ENCODE peak calls at places on chromosomes 11 and 22, in seven cellular contexts. L is Karpas-422, K is OCI-LY7, A is HCT116, E is PC-9, F is GM23248, T is PC-3. Q is an unnamed sample.

GRCh38 chr22:44532466-44533025 is 34.5 kb upstream of the RTL6 start:
- DNase-seq in L (no peak), K (no peak), A (no peak), E (no peak), F (no peak), T (peak; percentile 7), Q (no peak)

GRCh38 chr11:85180528-85180927 is 446.6 kb downstream of the DLG2 start:
- DNase-seq in L (no peak), K (peak; percentile 2), A (no peak), E (no peak), F (no peak), T (peak; percentile 27), Q (no peak)

GRCh38 chr11:22244986-22245592 is 52.2 kb downstream of the ANO5 start:
- DNase-seq in L (peak; percentile 77), K (peak; percentile 44), A (peak; percentile 15), E (peak; percentile 5), F (peak; percentile 70), T (peak; percentile 50), Q (peak; percentile 18)

GRCh38 chr11:22761066-22761465 is 68.5 kb downstream of the SVIP start:
- DNase-seq in L (no peak), K (no peak), A (no peak), E (no peak), F (no peak), T (no peak), Q (peak; percentile 4)

GRCh38 chr11:88701816-88702215 is 364.0 kb downstream of the GRM5 start:
- DNase-seq in L (no peak), K (no peak), A (no peak), E (no peak), F (no peak), T (no peak), Q (no peak)

GRCh38 chr11:69585385-69585784 is 55.6 kb upstream of the CCND1 start:
- DNase-seq in L (no peak), K (no peak), A (no peak), E (no peak), F (no peak), T (no peak), Q (no peak)

GRCh38 chr22:18031670-18032454 is 7.5 kb upstream of the MICAL3 start:
- DNase-seq in L (peak; percentile 10), K (no peak), A (peak; percentile 82), E (peak; percentile 80), F (peak; percentile 98), T (peak; percentile 95), Q (no peak)

GRCh38 chr11:20731676-20732075 is 62.3 kb downstream of the NELL1 start:
- DNase-seq in L (no peak), K (no peak), A (no peak), E (no peak), F (no peak), T (no peak), Q (no peak)

GRCh38 chr22:40637181-40638150 is 947 bp upstream of the MRTFA start:
- DNase-seq in L (peak; percentile 68), K (peak; percentile 43), A (no peak), E (no peak), F (peak; percentile 79), T (peak; percentile 7), Q (no peak)

GRCh38 chr11:17353228-17354021 is 1.8 kb downstream of the NCR3LG1 start:
- DNase-seq in L (peak; percentile 92), K (peak; percentile 69), A (peak; percentile 54), E (peak; percentile 42), F (peak; percentile 91), T (peak; percentile 65), Q (peak; percentile 81)

GRCh38 chr11:118226294-118226693 is 1.5 kb upstream of the JAML start:
- DNase-seq in L (no peak), K (no peak), A (no peak), E (no peak), F (peak; percentile 12), T (no peak), Q (no peak)

GRCh38 chr11:105799728-105800462 is 190.0 kb downstream of the GRIA4 start:
- DNase-seq in L (no peak), K (no peak), A (no peak), E (no peak), F (no peak), T (peak; percentile 22), Q (no peak)

GRCh38 chr22:31748490-31748889 is 1.4 kb downstream of the PRR14L start:
- DNase-seq in L (no peak), K (no peak), A (no peak), E (no peak), F (peak; percentile 38), T (peak; percentile 2), Q (no peak)

GRCh38 chr11:105811242-105811641 is 201.4 kb downstream of the GRIA4 start:
- DNase-seq in L (no peak), K (no peak), A (no peak), E (no peak), F (no peak), T (no peak), Q (no peak)

GRCh38 chr22:16964366-16964765 is 43.7 kb downstream of the GAB4 start:
- DNase-seq in L (peak; percentile 2), K (no peak), A (no peak), E (no peak), F (no peak), T (no peak), Q (no peak)

GRCh38 chr11:76132268-76132667 is 74.0 kb downstream of the WNT11 start:
- DNase-seq in L (no peak), K (no peak), A (no peak), E (no peak), F (no peak), T (no peak), Q (no peak)

GRCh38 chr11:33039274-33040126 is at the start of gene TCP11L1:
- DNase-seq in L (peak; percentile 90), K (peak; percentile 89), A (peak; percentile 78), E (peak; percentile 91), F (peak; percentile 92), T (peak; percentile 89), Q (peak; percentile 93)

GRCh38 chr11:67194096-67194495 is 72.2 kb upstream of the GRK2 start:
- DNase-seq in L (no peak), K (no peak), A (no peak), E (no peak), F (no peak), T (no peak), Q (no peak)

GRCh38 chr22:42066133-42066761 is 4.4 kb downstream of the NAGA start:
- DNase-seq in L (no peak), K (no peak), A (no peak), E (no peak), F (no peak), T (no peak), Q (no peak)

GRCh38 chr11:105862736-105863367 is 159.2 kb downstream of the MSANTD4 start:
- DNase-seq in L (peak; percentile 90), K (peak; percentile 47), A (peak; percentile 41), E (no peak), F (peak; percentile 65), T (peak; percentile 83), Q (peak; percentile 29)

GRCh38 chr22:38756631-38757463 is 1.0 kb upstream of the SUN2 start:
- DNase-seq in L (no peak), K (peak; percentile 55), A (no peak), E (no peak), F (peak; percentile 12), T (no peak), Q (no peak)

GRCh38 chr11:70486731-70487130 is 88.4 kb downstream of the CTTN start:
- DNase-seq in L (no peak), K (no peak), A (no peak), E (no peak), F (no peak), T (no peak), Q (no peak)

GRCh38 chr11:32902089-32902665 is 9.6 kb downstream of the QSER1 start:
- DNase-seq in L (no peak), K (no peak), A (no peak), E (no peak), F (no peak), T (no peak), Q (no peak)

GRCh38 chr11:79982185-79982584 is 541.4 kb upstream of the TENM4 start:
- DNase-seq in L (no peak), K (no peak), A (no peak), E (no peak), F (no peak), T (no peak), Q (no peak)

GRCh38 chr11:100991541-100991940 is 138.1 kb downstream of the PGR start:
- DNase-seq in L (no peak), K (no peak), A (no peak), E (no peak), F (no peak), T (no peak), Q (no peak)

GRCh38 chr11:132898021-132898420 is 634.3 kb downstream of the OPCML start:
- DNase-seq in L (no peak), K (no peak), A (no peak), E (no peak), F (no peak), T (no peak), Q (no peak)
- H3K9me2 ChIP-seq in L (no peaks in the 10 kb centered on the region), K (no peaks in the 10 kb centered on the region), A (no peaks in the 10 kb centered on the region), E (no peaks in the 10 kb centered on the region), F (no peaks in the 10 kb centered on the region), T (no peaks in the 10 kb centered on the region), Q (no peaks in the 10 kb centered on the region)

DNA sequence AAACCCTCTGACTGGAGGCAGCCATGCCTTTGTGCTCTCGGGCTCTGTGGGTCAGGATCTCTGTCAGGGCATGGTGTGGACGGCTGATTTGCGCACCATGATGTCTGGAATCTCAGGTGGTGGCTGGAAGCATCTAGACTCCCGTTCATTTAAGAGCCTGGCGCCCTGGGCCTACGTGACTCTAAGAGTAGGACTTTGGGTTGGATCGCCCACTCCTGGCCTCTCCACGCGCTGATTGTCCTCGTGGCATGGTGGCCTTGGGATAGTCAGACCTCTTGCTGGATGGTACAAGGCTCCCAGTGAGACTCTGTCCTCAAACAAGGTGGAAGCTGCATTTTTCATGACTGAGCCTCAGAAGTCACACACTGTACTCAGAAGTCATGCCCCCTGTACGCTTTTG is 224.3 kb downstream of the TBC1D22A start:
- DNase-seq in L (no peak), K (no peak), A (no peak), E (no peak), F (no peak), T (no peak), Q (no peak)
- H3K9me2 ChIP-seq in L (no peaks in the 10 kb centered on the region), K (no peaks in the 10 kb centered on the region), A (no peaks in the 10 kb centered on the region), E (no peaks in the 10 kb centered on the region), F (no peaks in the 10 kb centered on the region), T (no peaks in the 10 kb centered on the region), Q (no peaks in the 10 kb centered on the region)

DNA sequence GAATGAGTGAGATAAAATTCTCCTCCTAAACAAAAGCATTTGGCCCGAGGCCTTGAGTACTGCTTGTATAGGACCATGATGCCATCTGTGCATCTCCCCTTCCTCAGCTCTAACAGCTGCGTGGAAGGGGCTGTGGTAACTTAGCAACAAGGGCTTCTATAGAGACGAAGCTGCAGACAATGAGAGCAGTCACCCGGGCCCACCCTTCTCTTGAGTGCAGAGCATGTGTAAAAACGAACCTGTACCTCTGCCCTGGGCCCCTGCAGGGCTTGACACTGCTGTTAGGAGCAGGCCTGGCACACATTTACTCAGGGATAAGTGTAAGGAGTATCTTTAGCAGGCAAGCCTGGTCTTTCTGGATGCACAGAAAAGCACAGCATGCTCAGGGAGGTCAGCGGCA is 391.4 kb downstream of the CADM1 start:
- DNase-seq in L (no peak), K (no peak), A (no peak), E (no peak), F (no peak), T (no peak), Q (no peak)
- H3K9me2 ChIP-seq in L (no peaks in the 10 kb centered on the region), K (no peaks in the 10 kb centered on the region), A (no peaks in the 10 kb centered on the region), E (no peaks in the 10 kb centered on the region), F (no peaks in the 10 kb centered on the region), T (no peaks in the 10 kb centered on the region), Q (no peaks in the 10 kb centered on the region)

DNA sequence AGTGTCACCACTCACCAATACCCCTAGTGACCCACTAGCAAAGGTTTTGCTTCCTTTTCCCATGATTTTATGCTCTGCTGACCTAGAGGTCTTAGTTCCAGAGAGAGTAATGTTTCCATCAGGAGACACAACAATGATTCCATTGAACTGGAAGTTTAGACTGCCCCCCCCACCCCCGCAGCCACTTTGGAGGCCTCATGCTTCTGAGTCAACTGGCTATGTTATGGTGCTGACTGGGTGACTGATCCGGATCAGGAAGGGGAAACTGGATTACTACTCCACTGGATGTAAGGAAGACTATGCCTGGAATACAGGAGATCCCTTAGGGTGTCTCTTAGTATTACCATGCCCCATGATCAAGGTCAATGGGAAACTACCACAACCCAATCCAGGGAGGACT is 633.6 kb downstream of the OPCML start:
- DNase-seq in L (no peak), K (no peak), A (no peak), E (no peak), F (no peak), T (no peak), Q (no peak)
- H3K9me2 ChIP-seq in L (no peaks in the 10 kb centered on the region), K (no peaks in the 10 kb centered on the region), A (no peaks in the 10 kb centered on the region), E (no peaks in the 10 kb centered on the region), F (no peaks in the 10 kb centered on the region), T (no peaks in the 10 kb centered on the region), Q (no peaks in the 10 kb centered on the region)

Q was measured in SK-N-SH.